ENCODE peak calls at places on chromosomes 13 and 19, in nine cellular contexts. G, S, E, M, Q, K, U, Y and D are unnamed samples.

GRCh38 chr19:14616310-14616870 is 33.5 kb downstream of the CLEC17A start:
- DNase-seq in S (no peak), E (no peak), Q (no peak), K (no peak), M (no peak), U (no peak), G (no peak), Y (no peak), D (no peak)

GRCh38 chr13:40158218-40158617 is 502.8 kb downstream of the COG6 start:
- DNase-seq in Q (no peak), Y (no peak), S (no peak), M (no peak), U (no peak), E (no peak), K (no peak), G (no peak), D (peak)

GRCh38 chr13:113843864-113844556 is 19.9 kb downstream of the GAS6 start:
- DNase-seq in E (no peak), Y (no peak), G (no peak), M (no peak), S (peak), Q (no peak), K (no peak), U (peak), D (no peak)

GRCh38 chr13:106568225-106569003 is 477 bp upstream of the ARGLU1 start:
- DNase-seq in S (no peak), K (no peak), E (no peak), M (no peak), G (no peak), U (no peak), Q (no peak), Y (no peak), D (no peak)

GRCh38 chr19:5131866-5132561 is 163.1 kb downstream of the KDM4B start:
- DNase-seq in Q (peak), E (no peak), Y (peak), S (no peak), U (peak), K (no peak), M (no peak), G (no peak), D (peak)

GRCh38 chr19:54439174-54439851 is 9.7 kb upstream of the LENG8 start:
- DNase-seq in M (no peak), S (no peak), E (no peak), Y (peak), G (no peak), Q (no peak), K (no peak), U (peak), D (peak)

GRCh38 chr19:2201473-2202148 is 34.5 kb downstream of the PLEKHJ1 start:
- DNase-seq in M (no peak), K (no peak), G (no peak), Y (no peak), E (no peak), S (no peak), Q (no peak), U (no peak), D (no peak)

GRCh38 chr19:5655412-5655811 is 24.9 kb downstream of the MICOS13 start:
- DNase-seq in Q (no peak), U (peak), S (no peak), Y (no peak), M (no peak), E (no peak), G (no peak), K (no peak), D (no peak)

GRCh38 chr19:10461047-10461949 is 41.0 kb downstream of the PDE4A start:
- DNase-seq in E (peak), U (peak), Y (peak), G (peak), Q (peak), K (peak), M (peak), S (peak), D (peak)

GRCh38 chr19:3644351-3645066 is 17.9 kb upstream of the CACTIN start:
- DNase-seq in E (no peak), S (no peak), Y (peak), Q (no peak), U (no peak), M (no peak), K (no peak), G (no peak), D (no peak)

GRCh38 chr19:29478578-29479565 is 46.9 kb upstream of the VSTM2B start:
- DNase-seq in Q (peak), G (no peak), U (no peak), S (no peak), M (peak), E (peak), K (no peak), Y (no peak), D (no peak)

GRCh38 chr13:51785592-51786424 is 18.2 kb downstream of the DHRS12 start:
- DNase-seq in E (no peak), U (peak), M (peak), S (peak), Y (peak), K (no peak), G (no peak), Q (peak), D (no peak)